ENCODE peak calls at places on chromosomes 3 and 15, in ten cellular contexts. K, A, S, V, N, H, T, E, G and I are unnamed samples.

GRCh38 chr3:187963677-187964385 is 190.1 kb upstream of the LPP start:
- DNase-seq in K (no peak), A (no peak), S (no peak), V (no peak), N (no peak), H (no peak), T (no peak), E (no peak), G (no peak), I (no peak)

GRCh38 chr15:32718822-32719716 is 1.3 kb downstream of the GREM1 start:
- DNase-seq in K (no peak), A (no peak), S (no peak), V (peak), N (no peak), H (no peak), T (peak), E (peak), G (peak), I (no peak)

GRCh38 chr15:40279437-40280141 is 3.3 kb downstream of the ANKRD63 start:
- DNase-seq in K (no peak), A (peak), S (peak), V (peak), N (peak), H (peak), T (peak), E (peak), G (peak), I (peak)

GRCh38 chr15:85542488-85542887 is 162.1 kb downstream of the AKAP13 start:
- DNase-seq in K (no peak), A (no peak), S (no peak), V (no peak), N (no peak), H (no peak), T (no peak), E (no peak), G (no peak), I (no peak)

GRCh38 chr15:70474367-70474681 is 289.0 kb downstream of the UACA start:
- DNase-seq in K (no peak), A (no peak), S (no peak), V (no peak), N (no peak), H (no peak), T (no peak), E (no peak), G (no peak), I (no peak)

GRCh38 chr3:169458323-169458722 is 205.2 kb downstream of the MECOM start:
- DNase-seq in K (no peak), A (no peak), S (no peak), V (no peak), N (no peak), H (no peak), T (no peak), E (no peak), G (no peak), I (no peak)

GRCh38 chr3:120418866-120419490 is 31.8 kb downstream of the FSTL1 start:
- DNase-seq in K (no peak), A (no peak), S (no peak), V (no peak), N (peak), H (no peak), T (no peak), E (no peak), G (peak), I (peak)

GRCh38 chr15:81108427-81108826 is 25.6 kb upstream of the CFAP161 start:
- DNase-seq in K (no peak), A (no peak), S (no peak), V (no peak), N (no peak), H (no peak), T (no peak), E (no peak), G (no peak), I (peak)

GRCh38 chr15:101022306-101022705 is 103.1 kb downstream of the LRRK1 start:
- DNase-seq in K (peak), A (no peak), S (no peak), V (no peak), N (no peak), H (no peak), T (no peak), E (no peak), G (peak), I (no peak)

GRCh38 chr3:126040386-126040785 is 43.5 kb downstream of the SLC41A3 start:
- DNase-seq in K (peak), A (no peak), S (no peak), V (no peak), N (no peak), H (no peak), T (no peak), E (no peak), G (peak), I (no peak)

GRCh38 chr15:50148362-50148963 is 29.4 kb upstream of the ATP8B4 start:
- DNase-seq in K (no peak), A (no peak), S (no peak), V (no peak), N (peak), H (no peak), T (peak), E (peak), G (no peak), I (peak)

GRCh38 chr15:60546764-60547163 is 67.8 kb upstream of the ICE2 start:
- DNase-seq in K (no peak), A (no peak), S (no peak), V (no peak), N (no peak), H (peak), T (no peak), E (no peak), G (no peak), I (no peak)

GRCh38 chr3:184558726-184559125 is 2.9 kb upstream of the EPHB3 start:
- DNase-seq in K (no peak), A (no peak), S (no peak), V (no peak), N (no peak), H (no peak), T (no peak), E (no peak), G (no peak), I (no peak)

GRCh38 chr3:131020122-131020693 is 6.4 kb downstream of the ASTE1 start:
- DNase-seq in K (no peak), A (no peak), S (no peak), V (no peak), N (no peak), H (no peak), T (no peak), E (no peak), G (no peak), I (no peak)

GRCh38 chr3:157502916-157503620 is at the start of gene VEPH1:
- DNase-seq in K (no peak), A (no peak), S (no peak), V (peak), N (peak), H (no peak), T (peak), E (peak), G (no peak), I (no peak)

GRCh38 chr3:185264849-185265553 is 11.2 kb upstream of the EHHADH start:
- DNase-seq in K (no peak), A (no peak), S (no peak), V (no peak), N (no peak), H (no peak), T (no peak), E (no peak), G (no peak), I (no peak)

GRCh38 chr3:127722928-127723603 is 50.3 kb downstream of the ABTB1 start:
- DNase-seq in K (no peak), A (no peak), S (no peak), V (no peak), N (peak), H (no peak), T (no peak), E (peak), G (no peak), I (no peak)

GRCh38 chr3:113329757-113330156 is 111.5 kb downstream of the CFAP44 start:
- DNase-seq in K (no peak), A (no peak), S (no peak), V (no peak), N (peak), H (no peak), T (peak), E (peak), G (no peak), I (no peak)

GRCh38 chr3:143142354-143142753 is 22.8 kb downstream of the CHST2 start:
- DNase-seq in K (no peak), A (no peak), S (no peak), V (no peak), N (no peak), H (no peak), T (no peak), E (no peak), G (no peak), I (no peak)

GRCh38 chr3:28022916-28023315 is 218.5 kb upstream of the CMC1 start:
- DNase-seq in K (no peak), A (no peak), S (no peak), V (no peak), N (no peak), H (no peak), T (no peak), E (no peak), G (no peak), I (no peak)

GRCh38 chr3:193909387-193909786 is 226.6 kb upstream of the HES1 start:
- DNase-seq in K (no peak), A (no peak), S (no peak), V (no peak), N (no peak), H (no peak), T (no peak), E (no peak), G (no peak), I (no peak)

GRCh38 chr3:193908181-193908744 is 227.7 kb upstream of the HES1 start:
- DNase-seq in K (no peak), A (no peak), S (no peak), V (no peak), N (no peak), H (no peak), T (no peak), E (no peak), G (no peak), I (no peak)

GRCh38 chr3:193911784-193912183 is 224.2 kb upstream of the HES1 start:
- DNase-seq in K (no peak), A (no peak), S (no peak), V (no peak), N (no peak), H (no peak), T (no peak), E (no peak), G (no peak), I (no peak)

GRCh38 chr3:193910886-193911738 is 224.8 kb upstream of the HES1 start:
- DNase-seq in K (no peak), A (peak), S (no peak), V (no peak), N (no peak), H (no peak), T (no peak), E (no peak), G (peak), I (peak)

DNA sequence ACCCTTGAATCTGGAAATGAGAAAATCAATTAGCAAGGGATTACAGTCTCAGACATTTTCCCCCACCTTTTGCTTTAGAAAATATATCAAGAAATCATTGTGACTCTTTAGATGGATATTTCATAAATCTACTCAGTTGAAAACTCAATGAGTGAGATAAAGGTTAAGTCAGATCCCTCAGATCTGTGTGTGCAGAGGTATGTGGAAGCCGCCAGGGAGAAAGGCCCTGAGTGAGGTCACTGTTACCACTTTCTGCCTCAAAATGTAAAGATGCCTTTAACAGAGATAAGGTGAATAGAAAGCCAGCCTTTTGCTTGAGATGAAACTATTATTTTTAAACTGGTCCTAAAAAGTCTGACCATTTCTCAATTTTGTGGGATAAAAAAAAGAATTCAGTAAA is 225.6 kb upstream of the HES1 start:
- DNase-seq in K (no peak), A (no peak), S (no peak), V (no peak), N (no peak), H (no peak), T (no peak), E (no peak), G (no peak), I (no peak)
- H3K4me3 ChIP-seq in K (no peak), A (no peak), S (no peak), V (no peak), N (no peak), H (no peak), T (no peak), E (no peak), G (no peak), I (no peak)

GRCh38 chr15:51735211-51735610 is 2.2 kb downstream of the LYSMD2 start:
- DNase-seq in K (no peak), A (no peak), S (no peak), V (no peak), N (no peak), H (no peak), T (no peak), E (no peak), G (no peak), I (no peak)
- H3K4me3 ChIP-seq in K (no peak), A (no peak), S (no peak), V (no peak), N (no peak), H (peak), T (no peak), E (no peak), G (no peak), I (no peak)

GRCh38 chr3:42159147-42159546 is 68.0 kb downstream of the TRAK1 start:
- DNase-seq in K (no peak), A (no peak), S (no peak), V (no peak), N (no peak), H (no peak), T (no peak), E (no peak), G (no peak), I (no peak)

GRCh38 chr3:42162462-42162861 is 71.3 kb downstream of the TRAK1 start:
- DNase-seq in K (no peak), A (no peak), S (no peak), V (no peak), N (no peak), H (no peak), T (no peak), E (no peak), G (no peak), I (no peak)

GRCh38 chr3:42163622-42164244 is 72.6 kb downstream of the TRAK1 start:
- DNase-seq in K (no peak), A (no peak), S (no peak), V (no peak), N (no peak), H (no peak), T (no peak), E (no peak), G (no peak), I (no peak)

GRCh38 chr3:42159706-42160472 is 68.7 kb downstream of the TRAK1 start:
- DNase-seq in K (no peak), A (peak), S (peak), V (peak), N (no peak), H (no peak), T (no peak), E (no peak), G (peak), I (no peak)

GRCh38 chr3:42161050-42161935 is 70.1 kb downstream of the TRAK1 start:
- DNase-seq in K (no peak), A (no peak), S (no peak), V (no peak), N (peak), H (no peak), T (peak), E (peak), G (no peak), I (no peak)
- H3K4me3 ChIP-seq in K (no peak), A (no peak), S (no peak), V (no peak), N (no peak), H (no peak), T (no peak), E (no peak), G (peak), I (no peak)

GRCh38 chr3:111735271-111735758 is 123.8 kb upstream of the PHLDB2 start:
- DNase-seq in K (no peak), A (no peak), S (no peak), V (no peak), N (peak), H (no peak), T (peak), E (peak), G (no peak), I (peak)
- H3K4me3 ChIP-seq in K (no peak), A (no peak), S (no peak), V (no peak), N (no peak), H (no peak), T (no peak), E (no peak), G (no peak), I (no peak)